ENCODE peak calls at places on chromosomes 7 and 10, in four cellular contexts. One of them, this sample, is unnamed.

GRCh38 chr7:115356139-115356746 is 434.3 kb downstream of the MDFIC start:
- DNase-seq in Calu3: peak
- DNase-seq in lower lobe of right lung: no peak
- DNase-seq in WTC11: no peak
- DNase-seq in this sample: no peak

GRCh38 chr7:116950889-116951351 is 2.4 kb upstream of the ST7 start:
- DNase-seq in Calu3: no peak
- DNase-seq in lower lobe of right lung: no peak
- DNase-seq in WTC11: no peak
- DNase-seq in this sample: no peak

GRCh38 chr7:54858008-54858692 is 99.1 kb upstream of the SEC61G start:
- DNase-seq in Calu3: no peak
- DNase-seq in lower lobe of right lung: no peak
- DNase-seq in WTC11: no peak
- DNase-seq in this sample: no peak

GRCh38 chr7:99794585-99795502 is 10.9 kb upstream of the CYP3A4 start:
- DNase-seq in Calu3: no peak
- DNase-seq in lower lobe of right lung: no peak
- DNase-seq in WTC11: no peak
- DNase-seq in this sample: no peak

GRCh38 chr7:83684928-83685327 is 36.0 kb upstream of the SEMA3E start:
- DNase-seq in Calu3: peak
- DNase-seq in lower lobe of right lung: no peak
- DNase-seq in WTC11: peak
- DNase-seq in this sample: no peak

GRCh38 chr7:158065340-158065739 is 522.3 kb downstream of the PTPRN2 start:
- DNase-seq in Calu3: no peak
- DNase-seq in lower lobe of right lung: no peak
- DNase-seq in WTC11: no peak
- DNase-seq in this sample: no peak

GRCh38 chr7:31796375-31796774 is 109.4 kb downstream of the PPP1R17 start:
- DNase-seq in Calu3: no peak
- DNase-seq in lower lobe of right lung: no peak
- DNase-seq in WTC11: no peak
- DNase-seq in this sample: no peak

GRCh38 chr7:116565981-116566380 is 41.1 kb downstream of the CAV1 start:
- DNase-seq in Calu3: no peak
- DNase-seq in lower lobe of right lung: no peak
- DNase-seq in WTC11: no peak
- DNase-seq in this sample: no peak

GRCh38 chr10:22244001-22244400 is 26.2 kb upstream of the EBLN1 start:
- DNase-seq in Calu3: peak
- DNase-seq in lower lobe of right lung: no peak
- DNase-seq in WTC11: peak
- DNase-seq in this sample: no peak
- TF ChIP-seq CTCF in Calu3: no peak
- TF ChIP-seq CTCF in lower lobe of right lung: no peak
- TF ChIP-seq CTCF in WTC11: no peak
- TF ChIP-seq CTCF in this sample: no peak

GRCh38 chr10:54985732-54986131 is 184.7 kb upstream of the PCDH15 start:
- DNase-seq in Calu3: no peak
- DNase-seq in lower lobe of right lung: no peak
- DNase-seq in WTC11: no peak
- DNase-seq in this sample: no peak
- TF ChIP-seq CTCF in Calu3: peak
- TF ChIP-seq CTCF in lower lobe of right lung: peak
- TF ChIP-seq CTCF in WTC11: no peak
- TF ChIP-seq CTCF in this sample: no peak

GRCh38 chr7:128037081-128037480 is 5.8 kb upstream of the LRRC4 start:
- DNase-seq in Calu3: no peak
- DNase-seq in lower lobe of right lung: no peak
- DNase-seq in WTC11: no peak
- DNase-seq in this sample: no peak
- TF ChIP-seq CTCF in Calu3: no peak
- TF ChIP-seq CTCF in lower lobe of right lung: no peak
- TF ChIP-seq CTCF in WTC11: no peak
- TF ChIP-seq CTCF in this sample: no peak

DNA sequence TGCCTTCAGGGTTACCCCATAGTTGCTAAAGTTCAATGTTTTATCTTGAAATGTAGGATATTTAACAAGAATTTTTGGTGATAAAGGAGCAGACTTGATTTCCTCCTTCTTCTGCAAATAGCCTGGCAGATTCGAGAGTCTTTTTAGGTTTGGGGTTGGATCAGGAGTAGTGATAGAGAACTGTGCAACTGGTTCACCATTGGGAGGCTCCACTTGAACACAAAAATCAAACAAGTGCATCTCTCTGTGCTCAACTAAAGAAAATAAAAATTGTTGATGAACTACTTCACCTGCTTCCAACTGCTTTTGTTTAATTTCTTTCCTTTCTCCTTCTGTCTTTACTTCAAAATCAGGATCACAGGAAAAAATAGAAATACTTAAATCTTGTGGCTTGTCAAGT is 58.5 kb downstream of the MACC1 start:
- DNase-seq in Calu3: peak
- DNase-seq in lower lobe of right lung: no peak
- DNase-seq in WTC11: no peak
- DNase-seq in this sample: no peak
- TF ChIP-seq CTCF in Calu3: no peak
- TF ChIP-seq CTCF in lower lobe of right lung: peak
- TF ChIP-seq CTCF in WTC11: no peak
- TF ChIP-seq CTCF in this sample: peak

GRCh38 chr10:83045731-83046130 is 1093.6 kb upstream of the GHITM start:
- DNase-seq in Calu3: no peak
- DNase-seq in lower lobe of right lung: no peak
- DNase-seq in WTC11: no peak
- DNase-seq in this sample: no peak

DNA sequence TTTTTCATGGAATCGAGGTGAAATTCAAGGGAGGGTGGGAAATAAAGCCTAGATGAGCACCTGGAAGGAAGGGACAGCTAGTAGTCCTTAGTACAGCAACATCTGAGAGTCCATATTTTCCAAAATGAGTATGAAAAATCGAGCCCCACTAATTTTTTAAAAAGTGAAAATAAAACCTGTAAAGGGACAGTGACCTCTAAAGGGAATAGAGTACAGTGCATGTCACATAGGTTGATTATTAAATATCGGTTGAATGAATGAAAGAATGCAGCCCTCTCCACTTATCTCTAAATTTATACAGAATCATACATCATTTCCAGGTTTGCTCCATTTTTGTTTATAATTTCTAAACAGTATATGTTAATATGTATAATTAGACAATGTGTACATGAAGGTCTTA is 1088.5 kb upstream of the GHITM start:
- DNase-seq in Calu3: no peak
- DNase-seq in lower lobe of right lung: no peak
- DNase-seq in WTC11: no peak
- DNase-seq in this sample: no peak
- TF ChIP-seq CTCF in Calu3: no peak
- TF ChIP-seq CTCF in lower lobe of right lung: no peak
- TF ChIP-seq CTCF in WTC11: no peak
- TF ChIP-seq CTCF in this sample: no peak

GRCh38 chr7:76316984-76317781 is 14.7 kb downstream of the HSPB1 start:
- DNase-seq in Calu3: no peak
- DNase-seq in lower lobe of right lung: peak
- DNase-seq in WTC11: no peak
- DNase-seq in this sample: no peak

GRCh38 chr7:76314042-76314721 is 11.7 kb downstream of the HSPB1 start:
- DNase-seq in Calu3: peak
- DNase-seq in lower lobe of right lung: peak
- DNase-seq in WTC11: peak
- DNase-seq in this sample: peak

GRCh38 chr7:76317782-76318487 is 15.5 kb downstream of the HSPB1 start:
- DNase-seq in Calu3: peak
- DNase-seq in lower lobe of right lung: peak
- DNase-seq in WTC11: peak
- DNase-seq in this sample: peak

GRCh38 chr7:76315372-76315771 is 12.9 kb downstream of the HSPB1 start:
- DNase-seq in Calu3: no peak
- DNase-seq in lower lobe of right lung: peak
- DNase-seq in WTC11: no peak
- DNase-seq in this sample: no peak

DNA sequence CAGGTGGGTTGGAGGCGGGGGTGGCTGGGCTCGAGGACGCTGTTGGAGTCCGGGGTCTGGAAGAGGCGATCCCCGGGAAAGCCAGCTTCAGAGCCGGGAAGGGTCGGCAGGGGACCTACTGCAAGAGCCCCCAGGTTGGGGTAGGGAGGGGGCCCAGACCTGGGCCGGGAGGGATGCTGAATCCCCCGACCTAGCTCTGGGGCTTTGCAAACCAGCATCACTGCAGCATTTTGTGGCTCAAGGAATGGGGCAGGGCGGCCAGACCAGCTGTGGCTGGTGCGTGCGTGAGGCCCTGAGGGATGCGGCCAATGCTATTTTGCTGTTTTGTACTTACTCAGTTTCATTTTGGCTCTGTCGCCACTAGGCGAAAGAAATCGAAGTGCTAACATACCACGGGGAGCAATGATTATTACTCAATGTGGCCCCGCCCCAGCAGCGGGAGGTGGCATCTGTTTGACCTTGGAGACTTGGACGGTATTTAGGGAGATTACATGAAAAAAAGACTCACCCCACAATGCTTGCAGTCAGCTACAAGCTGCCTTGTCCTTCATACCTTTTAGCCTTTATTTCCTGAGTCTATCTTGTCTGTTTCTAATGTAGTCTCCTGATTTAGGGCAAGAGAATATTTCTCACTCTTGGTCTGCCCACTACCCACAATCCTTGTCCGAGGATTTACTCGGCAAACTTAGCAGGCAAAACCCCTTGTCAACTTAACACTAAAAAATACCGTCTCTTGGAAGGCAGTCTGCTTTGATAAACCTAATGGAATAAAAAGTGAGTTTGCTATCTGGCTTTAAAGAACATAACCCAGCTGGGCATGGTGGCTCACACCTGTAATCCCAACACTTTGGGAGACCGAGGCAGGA is 16.2 kb downstream of the HSPB1 start:
- DNase-seq in Calu3: peak
- DNase-seq in lower lobe of right lung: peak
- DNase-seq in WTC11: peak
- DNase-seq in this sample: peak
- TF ChIP-seq CTCF in Calu3: no peak
- TF ChIP-seq CTCF in lower lobe of right lung: no peak
- TF ChIP-seq CTCF in WTC11: no peak
- TF ChIP-seq CTCF in this sample: no peak

GRCh38 chr7:3430588-3430987 is 129.5 kb downstream of the SDK1 start:
- DNase-seq in Calu3: no peak
- DNase-seq in lower lobe of right lung: no peak
- DNase-seq in WTC11: peak
- DNase-seq in this sample: no peak
- TF ChIP-seq CTCF in Calu3: no peak
- TF ChIP-seq CTCF in lower lobe of right lung: no peak
- TF ChIP-seq CTCF in WTC11: no peak
- TF ChIP-seq CTCF in this sample: no peak